ENCODE peak calls at places on chromosomes 6 and 20, in four cellular contexts. One of them, this sample, is unnamed.

GRCh38 chr6:85002847-85003246 is 238.4 kb upstream of the TBX18 start:
- DNase-seq in K562: no peak
- DNase-seq in heart right ventricle: no peak
- DNase-seq in CD8-positive, alpha-beta T cell: no peak
- DNase-seq in this sample: no peak

GRCh38 chr6:21457647-21458046 is 135.9 kb upstream of the SOX4 start:
- DNase-seq in K562: no peak
- DNase-seq in heart right ventricle: no peak
- DNase-seq in CD8-positive, alpha-beta T cell: no peak
- DNase-seq in this sample: no peak

GRCh38 chr20:50395914-50396488 is 114.2 kb upstream of the PTPN1 start:
- DNase-seq in K562: no peak
- DNase-seq in heart right ventricle: no peak
- DNase-seq in CD8-positive, alpha-beta T cell: no peak
- DNase-seq in this sample: no peak

GRCh38 chr6:13853871-13854270 is 39.5 kb upstream of the MCUR1 start:
- DNase-seq in K562: no peak
- DNase-seq in heart right ventricle: no peak
- DNase-seq in CD8-positive, alpha-beta T cell: no peak
- DNase-seq in this sample: no peak

GRCh38 chr20:49292010-49292409 is 14.2 kb upstream of the ZNFX1 start:
- DNase-seq in K562: no peak
- DNase-seq in heart right ventricle: no peak
- DNase-seq in CD8-positive, alpha-beta T cell: no peak
- DNase-seq in this sample: no peak

GRCh38 chr6:2244261-2245102 is 923 bp downstream of the GMDS start:
- DNase-seq in K562: no peak
- DNase-seq in heart right ventricle: no peak
- DNase-seq in CD8-positive, alpha-beta T cell: no peak
- DNase-seq in this sample: no peak

GRCh38 chr6:149755300-149756260 is 6.0 kb downstream of the PCMT1 start:
- DNase-seq in K562: peak; percentile 22
- DNase-seq in heart right ventricle: no peak
- DNase-seq in CD8-positive, alpha-beta T cell: no peak
- DNase-seq in this sample: no peak

GRCh38 chr6:3294921-3295871 is 36.4 kb downstream of the PSMG4 start:
- DNase-seq in K562: no peak
- DNase-seq in heart right ventricle: no peak
- DNase-seq in CD8-positive, alpha-beta T cell: no peak
- DNase-seq in this sample: no peak

GRCh38 chr6:102075539-102075938 is 682.0 kb downstream of the GRIK2 start:
- DNase-seq in K562: no peak
- DNase-seq in heart right ventricle: no peak
- DNase-seq in CD8-positive, alpha-beta T cell: no peak
- DNase-seq in this sample: no peak

GRCh38 chr20:51095755-51096509 is 73.0 kb upstream of the KCNG1 start:
- DNase-seq in K562: no peak
- DNase-seq in heart right ventricle: no peak
- DNase-seq in CD8-positive, alpha-beta T cell: no peak
- DNase-seq in this sample: no peak

GRCh38 chr6:22366214-22366613 is 69.4 kb upstream of the PRL start:
- DNase-seq in K562: no peak
- DNase-seq in heart right ventricle: no peak
- DNase-seq in CD8-positive, alpha-beta T cell: no peak
- DNase-seq in this sample: no peak

GRCh38 chr20:60993647-60994046 is 258.4 kb upstream of the CDH4 start:
- DNase-seq in K562: no peak
- DNase-seq in heart right ventricle: no peak
- DNase-seq in CD8-positive, alpha-beta T cell: no peak
- DNase-seq in this sample: no peak

GRCh38 chr6:41429506-41430504 is 94.4 kb downstream of the NCR2 start:
- DNase-seq in K562: no peak
- DNase-seq in heart right ventricle: no peak
- DNase-seq in CD8-positive, alpha-beta T cell: no peak
- DNase-seq in this sample: peak; percentile 72

GRCh38 chr6:160400426-160400825 is 52.2 kb downstream of the SLC22A3 start:
- DNase-seq in K562: no peak
- DNase-seq in heart right ventricle: no peak
- DNase-seq in CD8-positive, alpha-beta T cell: no peak
- DNase-seq in this sample: no peak

GRCh38 chr20:62906209-62906608 is 20.1 kb downstream of the DIDO1 start:
- DNase-seq in K562: no peak
- DNase-seq in heart right ventricle: peak; percentile 53
- DNase-seq in CD8-positive, alpha-beta T cell: no peak
- DNase-seq in this sample: no peak

GRCh38 chr6:150403458-150404245 is 34.8 kb downstream of the IYD start:
- DNase-seq in K562: no peak
- DNase-seq in heart right ventricle: no peak
- DNase-seq in CD8-positive, alpha-beta T cell: no peak
- DNase-seq in this sample: peak; percentile 85

GRCh38 chr6:83250235-83250634 is 57.1 kb downstream of the RWDD2A start:
- DNase-seq in K562: no peak
- DNase-seq in heart right ventricle: no peak
- DNase-seq in CD8-positive, alpha-beta T cell: no peak
- DNase-seq in this sample: no peak

GRCh38 chr6:12969933-12970332 is 253.4 kb downstream of the PHACTR1 start:
- DNase-seq in K562: no peak
- DNase-seq in heart right ventricle: no peak
- DNase-seq in CD8-positive, alpha-beta T cell: no peak
- DNase-seq in this sample: no peak

GRCh38 chr6:95578106-95578410 is 723 bp downstream of the MANEA start:
- DNase-seq in K562: peak; percentile 9
- DNase-seq in heart right ventricle: peak; percentile 18
- DNase-seq in CD8-positive, alpha-beta T cell: no peak
- DNase-seq in this sample: no peak

GRCh38 chr6:111871725-111872520 is 1.3 kb downstream of the FYN start:
- DNase-seq in K562: peak; percentile 76
- DNase-seq in heart right ventricle: peak; percentile 37
- DNase-seq in CD8-positive, alpha-beta T cell: no peak
- DNase-seq in this sample: peak; percentile 48

GRCh38 chr6:8172510-8172909 is 70.2 kb upstream of the EEF1E1 start:
- DNase-seq in K562: no peak
- DNase-seq in heart right ventricle: no peak
- DNase-seq in CD8-positive, alpha-beta T cell: no peak
- DNase-seq in this sample: no peak

GRCh38 chr20:45538209-45538798 is 978 bp downstream of the WFDC6 start:
- DNase-seq in K562: no peak
- DNase-seq in heart right ventricle: no peak
- DNase-seq in CD8-positive, alpha-beta T cell: no peak
- DNase-seq in this sample: no peak

GRCh38 chr6:117264487-117265424 is 602 bp upstream of the VGLL2 start:
- DNase-seq in K562: no peak
- DNase-seq in heart right ventricle: no peak
- DNase-seq in CD8-positive, alpha-beta T cell: no peak
- DNase-seq in this sample: no peak

GRCh38 chr6:27544612-27545260 is 71.8 kb upstream of the ZNF184 start:
- DNase-seq in K562: no peak
- DNase-seq in heart right ventricle: no peak
- DNase-seq in CD8-positive, alpha-beta T cell: no peak
- DNase-seq in this sample: no peak

GRCh38 chr20:53089866-53090265 is 117.7 kb downstream of the TSHZ2 start:
- DNase-seq in K562: no peak
- DNase-seq in heart right ventricle: no peak
- DNase-seq in CD8-positive, alpha-beta T cell: no peak
- DNase-seq in this sample: no peak

GRCh38 chr6:115667478-115667996 is 393.2 kb downstream of the FRK start:
- DNase-seq in K562: no peak
- DNase-seq in heart right ventricle: no peak
- DNase-seq in CD8-positive, alpha-beta T cell: no peak
- DNase-seq in this sample: no peak

GRCh38 chr6:89494131-89494793 is 61.3 kb downstream of the ANKRD6 start:
- DNase-seq in K562: no peak
- DNase-seq in heart right ventricle: no peak
- DNase-seq in CD8-positive, alpha-beta T cell: no peak
- DNase-seq in this sample: no peak

GRCh38 chr20:4962257-4962855 is 39.0 kb downstream of the SLC23A2 start:
- DNase-seq in K562: no peak
- DNase-seq in heart right ventricle: no peak
- DNase-seq in CD8-positive, alpha-beta T cell: peak; percentile 33
- DNase-seq in this sample: no peak

GRCh38 chr20:63567132-63567381 is 7.0 kb downstream of the HELZ2 start:
- DNase-seq in K562: no peak
- DNase-seq in heart right ventricle: no peak
- DNase-seq in CD8-positive, alpha-beta T cell: no peak
- DNase-seq in this sample: no peak

GRCh38 chr20:58402305-58402704 is 13.3 kb downstream of the VAPB start:
- DNase-seq in K562: no peak
- DNase-seq in heart right ventricle: no peak
- DNase-seq in CD8-positive, alpha-beta T cell: no peak
- DNase-seq in this sample: no peak

GRCh38 chr6:81105998-81106397 is 646.5 kb downstream of the TENT5A start:
- DNase-seq in K562: no peak
- DNase-seq in heart right ventricle: no peak
- DNase-seq in CD8-positive, alpha-beta T cell: no peak
- DNase-seq in this sample: no peak

GRCh38 chr6:141077355-141078333 is 1055.1 kb upstream of the GJE1 start:
- DNase-seq in K562: no peak
- DNase-seq in heart right ventricle: no peak
- DNase-seq in CD8-positive, alpha-beta T cell: no peak
- DNase-seq in this sample: no peak

GRCh38 chr6:53032853-53033252 is 32.4 kb upstream of the FBXO9 start:
- DNase-seq in K562: no peak
- DNase-seq in heart right ventricle: no peak
- DNase-seq in CD8-positive, alpha-beta T cell: no peak
- DNase-seq in this sample: no peak

DNA sequence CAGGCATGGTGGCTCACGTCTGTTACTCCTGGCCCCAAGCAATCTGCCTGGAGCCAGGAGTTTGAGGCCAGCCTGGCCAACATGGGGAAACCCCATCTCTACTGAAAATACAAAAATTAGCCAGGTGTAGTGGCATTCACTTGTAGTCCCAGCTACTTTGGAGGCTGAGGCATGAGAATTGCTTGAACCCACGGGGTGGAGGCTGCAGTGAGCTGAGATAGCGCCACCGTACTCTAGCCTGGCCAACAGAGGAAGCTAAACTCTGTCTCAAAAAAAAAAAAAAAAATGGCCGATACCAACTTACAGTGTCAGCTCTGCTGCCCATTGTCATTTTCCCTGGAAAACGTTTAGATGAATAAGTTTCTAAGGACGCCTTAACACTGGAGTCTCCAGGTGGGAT is 489.9 kb downstream of the TFAP2A start:
- DNase-seq in K562: no peak
- DNase-seq in heart right ventricle: no peak
- DNase-seq in CD8-positive, alpha-beta T cell: no peak
- DNase-seq in this sample: no peak
- TF ChIP-seq CTCF in K562: no peak
- TF ChIP-seq CTCF in heart right ventricle: no peak
- TF ChIP-seq CTCF in CD8-positive, alpha-beta T cell: no peak
- TF ChIP-seq CTCF in this sample: no peak

DNA sequence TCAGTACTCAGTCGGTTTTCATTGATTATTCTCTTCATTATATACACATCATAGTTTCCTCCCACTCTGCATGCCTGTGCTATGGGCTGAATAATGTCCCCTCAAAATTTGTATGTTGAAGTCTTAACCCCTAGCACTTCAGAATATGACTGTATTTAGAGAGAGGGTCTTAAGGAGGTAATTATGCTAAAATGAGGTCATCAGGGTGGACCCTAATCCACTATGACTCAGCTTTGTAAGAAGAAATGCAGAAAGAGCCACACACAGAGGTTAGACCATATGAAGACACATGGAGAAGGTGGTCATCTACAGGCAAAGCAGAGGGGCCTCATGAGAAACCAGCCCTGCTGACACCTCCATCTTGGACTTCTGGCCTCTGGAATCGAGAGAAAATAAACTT is 15.8 kb downstream of the ABHD12 start:
- DNase-seq in K562: no peak
- DNase-seq in heart right ventricle: no peak
- DNase-seq in CD8-positive, alpha-beta T cell: no peak
- DNase-seq in this sample: no peak
- TF ChIP-seq CTCF in K562: no peak
- TF ChIP-seq CTCF in heart right ventricle: no peak
- TF ChIP-seq CTCF in CD8-positive, alpha-beta T cell: no peak
- TF ChIP-seq CTCF in this sample: no peak

DNA sequence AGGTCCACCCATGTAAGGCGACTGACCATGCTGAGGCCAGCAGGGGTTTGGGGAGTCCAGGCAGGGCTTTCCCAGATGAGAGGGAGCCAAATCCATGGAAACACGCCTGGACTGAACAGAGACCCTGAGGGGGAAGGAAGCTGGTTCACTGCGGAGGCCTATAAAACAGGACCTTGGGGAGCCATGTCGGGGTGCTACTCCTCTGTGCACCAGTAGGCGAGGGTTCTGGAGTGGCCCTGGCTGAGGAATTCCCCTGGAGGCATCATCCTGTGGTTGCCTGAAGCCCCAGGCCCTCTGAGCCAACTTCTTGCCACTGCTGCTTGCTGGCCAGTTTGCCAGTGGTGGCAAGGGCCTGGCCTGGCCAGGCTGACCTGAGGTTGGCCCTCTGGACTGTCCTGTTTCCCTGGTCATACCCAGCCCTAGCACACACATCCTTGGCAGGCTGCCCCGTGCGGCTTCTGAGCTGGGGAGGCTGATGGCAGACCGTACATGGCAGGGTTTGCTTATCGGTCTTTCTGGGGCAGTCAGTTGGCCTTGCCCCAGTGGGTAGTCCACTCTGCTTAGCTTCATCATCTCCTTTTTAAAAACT is 2.2 kb upstream of the LRRN4 start:
- DNase-seq in K562: no peak
- DNase-seq in heart right ventricle: no peak
- DNase-seq in CD8-positive, alpha-beta T cell: no peak
- DNase-seq in this sample: no peak
- TF ChIP-seq CTCF in K562: no peak
- TF ChIP-seq CTCF in heart right ventricle: no peak
- TF ChIP-seq CTCF in CD8-positive, alpha-beta T cell: no peak
- TF ChIP-seq CTCF in this sample: no peak

DNA sequence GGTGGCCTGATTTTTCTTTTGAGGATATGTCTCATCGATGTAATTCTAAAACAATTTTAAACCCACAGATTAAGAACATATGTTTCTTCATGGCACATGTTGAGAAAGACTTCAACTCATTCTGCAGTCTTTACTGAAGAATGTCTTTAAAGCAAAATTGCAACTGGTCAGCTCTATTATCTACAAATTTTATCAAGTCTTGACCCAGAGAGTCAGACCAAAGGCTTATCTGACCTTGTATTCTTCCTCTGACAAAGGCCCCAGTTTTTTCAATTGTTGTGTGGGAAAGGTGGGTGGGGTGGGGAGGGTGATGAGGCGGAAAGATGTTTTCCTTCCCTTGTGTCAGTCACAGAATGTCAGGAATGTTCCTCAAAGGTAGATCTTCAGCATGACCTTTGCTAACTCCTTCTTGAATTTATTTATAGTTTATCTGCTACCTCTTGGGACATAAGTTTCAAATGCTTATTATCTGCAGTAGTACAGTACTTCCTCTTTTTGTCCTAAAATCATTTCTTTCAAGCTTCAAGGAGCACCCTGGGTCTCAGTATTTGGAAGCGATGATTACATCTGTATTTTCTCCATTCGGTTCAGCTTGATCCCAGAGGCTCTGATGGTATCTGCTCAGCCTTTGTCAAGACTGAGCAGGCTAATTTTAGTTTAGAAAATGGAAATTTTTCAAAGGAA is 63.2 kb upstream of the TIAM2 start:
- DNase-seq in K562: no peak
- DNase-seq in heart right ventricle: no peak
- DNase-seq in CD8-positive, alpha-beta T cell: no peak
- DNase-seq in this sample: no peak
- TF ChIP-seq CTCF in K562: no peak
- TF ChIP-seq CTCF in heart right ventricle: no peak
- TF ChIP-seq CTCF in CD8-positive, alpha-beta T cell: no peak
- TF ChIP-seq CTCF in this sample: no peak

This sample was measured in tibial artery.